ENCODE peak calls at places on chromosomes 2 and 18, in eight cellular contexts. One of them, this sample, is unnamed.

GRCh38 chr2:40041983-40042382 is 262.9 kb upstream of the THUMPD2 start:
- DNase-seq in BE2C: no peak
- DNase-seq in heart right ventricle: no peak
- DNase-seq in choroid plexus epithelial cell: peak
- DNase-seq in astrocyte of the cerebellum: peak
- DNase-seq in A549: no peak
- DNase-seq in AG04449: no peak
- DNase-seq in hepatocyte: no peak
- DNase-seq in this sample: no peak

GRCh38 chr2:215758691-215759090 is 254.7 kb downstream of the MREG start:
- DNase-seq in choroid plexus epithelial cell: peak
- DNase-seq in astrocyte of the cerebellum: no peak
- DNase-seq in AG04449: no peak
- DNase-seq in BE2C: no peak
- DNase-seq in A549: no peak
- DNase-seq in heart right ventricle: no peak
- DNase-seq in hepatocyte: no peak
- DNase-seq in this sample: no peak

GRCh38 chr2:172233947-172234715 is 131.4 kb upstream of the DLX2 start:
- DNase-seq in AG04449: no peak
- DNase-seq in heart right ventricle: no peak
- DNase-seq in hepatocyte: no peak
- DNase-seq in choroid plexus epithelial cell: no peak
- DNase-seq in A549: no peak
- DNase-seq in BE2C: no peak
- DNase-seq in astrocyte of the cerebellum: no peak
- DNase-seq in this sample: no peak

GRCh38 chr2:55862269-55862668 is 61.3 kb downstream of the EFEMP1 start:
- DNase-seq in BE2C: no peak
- DNase-seq in heart right ventricle: no peak
- DNase-seq in AG04449: peak
- DNase-seq in choroid plexus epithelial cell: peak
- DNase-seq in A549: peak
- DNase-seq in astrocyte of the cerebellum: peak
- DNase-seq in hepatocyte: peak
- DNase-seq in this sample: peak

GRCh38 chr2:190978389-190979053 is 35.5 kb downstream of the STAT1 start:
- DNase-seq in heart right ventricle: no peak
- DNase-seq in AG04449: no peak
- DNase-seq in hepatocyte: no peak
- DNase-seq in astrocyte of the cerebellum: peak
- DNase-seq in BE2C: no peak
- DNase-seq in A549: no peak
- DNase-seq in choroid plexus epithelial cell: peak
- DNase-seq in this sample: peak

GRCh38 chr2:149490296-149490695 is 97.3 kb downstream of the MMADHC start:
- DNase-seq in BE2C: no peak
- DNase-seq in A549: no peak
- DNase-seq in heart right ventricle: no peak
- DNase-seq in astrocyte of the cerebellum: no peak
- DNase-seq in choroid plexus epithelial cell: peak
- DNase-seq in hepatocyte: peak
- DNase-seq in AG04449: no peak
- DNase-seq in this sample: no peak

GRCh38 chr2:26764078-26764887 is at the start of gene SLC35F6:
- DNase-seq in AG04449: no peak
- DNase-seq in astrocyte of the cerebellum: peak
- DNase-seq in A549: peak
- DNase-seq in BE2C: peak
- DNase-seq in choroid plexus epithelial cell: peak
- DNase-seq in hepatocyte: peak
- DNase-seq in heart right ventricle: peak
- DNase-seq in this sample: peak

GRCh38 chr2:11104794-11105660 is 50.2 kb upstream of the SLC66A3 start:
- DNase-seq in A549: no peak
- DNase-seq in astrocyte of the cerebellum: no peak
- DNase-seq in choroid plexus epithelial cell: no peak
- DNase-seq in hepatocyte: no peak
- DNase-seq in AG04449: no peak
- DNase-seq in BE2C: no peak
- DNase-seq in heart right ventricle: no peak
- DNase-seq in this sample: no peak

GRCh38 chr2:9573013-9573708 is 17.5 kb upstream of the ADAM17 start:
- DNase-seq in hepatocyte: no peak
- DNase-seq in BE2C: no peak
- DNase-seq in choroid plexus epithelial cell: peak
- DNase-seq in AG04449: no peak
- DNase-seq in heart right ventricle: no peak
- DNase-seq in astrocyte of the cerebellum: no peak
- DNase-seq in A549: no peak
- DNase-seq in this sample: no peak

GRCh38 chr2:64133828-64134227 is 10.4 kb downstream of the PELI1 start:
- DNase-seq in choroid plexus epithelial cell: peak
- DNase-seq in heart right ventricle: no peak
- DNase-seq in AG04449: no peak
- DNase-seq in hepatocyte: no peak
- DNase-seq in BE2C: no peak
- DNase-seq in A549: no peak
- DNase-seq in astrocyte of the cerebellum: no peak
- DNase-seq in this sample: peak

GRCh38 chr2:65778126-65778525 is 345.7 kb upstream of the SPRED2 start:
- DNase-seq in astrocyte of the cerebellum: no peak
- DNase-seq in choroid plexus epithelial cell: no peak
- DNase-seq in hepatocyte: no peak
- DNase-seq in BE2C: no peak
- DNase-seq in AG04449: no peak
- DNase-seq in heart right ventricle: no peak
- DNase-seq in A549: no peak
- DNase-seq in this sample: peak

GRCh38 chr18:9647496-9648323 is 33.4 kb upstream of the PPP4R1 start:
- DNase-seq in AG04449: no peak
- DNase-seq in hepatocyte: no peak
- DNase-seq in astrocyte of the cerebellum: no peak
- DNase-seq in BE2C: no peak
- DNase-seq in heart right ventricle: no peak
- DNase-seq in A549: peak
- DNase-seq in choroid plexus epithelial cell: peak
- DNase-seq in this sample: peak

GRCh38 chr2:46269545-46270273 is 27.5 kb upstream of the EPAS1 start:
- DNase-seq in hepatocyte: no peak
- DNase-seq in BE2C: no peak
- DNase-seq in heart right ventricle: peak
- DNase-seq in A549: no peak
- DNase-seq in astrocyte of the cerebellum: no peak
- DNase-seq in choroid plexus epithelial cell: peak
- DNase-seq in AG04449: no peak
- DNase-seq in this sample: no peak

GRCh38 chr18:28204154-28204553 is 27.2 kb upstream of the CDH2 start:
- DNase-seq in BE2C: no peak
- DNase-seq in astrocyte of the cerebellum: peak
- DNase-seq in hepatocyte: no peak
- DNase-seq in choroid plexus epithelial cell: peak
- DNase-seq in AG04449: peak
- DNase-seq in A549: peak
- DNase-seq in heart right ventricle: no peak
- DNase-seq in this sample: peak

GRCh38 chr2:237602409-237602808 is 11.9 kb upstream of the RAB17 start:
- DNase-seq in choroid plexus epithelial cell: no peak
- DNase-seq in AG04449: no peak
- DNase-seq in A549: no peak
- DNase-seq in BE2C: no peak
- DNase-seq in heart right ventricle: no peak
- DNase-seq in astrocyte of the cerebellum: no peak
- DNase-seq in hepatocyte: no peak
- DNase-seq in this sample: no peak

GRCh38 chr2:237599465-237600110 is 9.1 kb upstream of the RAB17 start:
- DNase-seq in choroid plexus epithelial cell: no peak
- DNase-seq in hepatocyte: no peak
- DNase-seq in AG04449: no peak
- DNase-seq in BE2C: no peak
- DNase-seq in heart right ventricle: no peak
- DNase-seq in astrocyte of the cerebellum: no peak
- DNase-seq in A549: no peak
- DNase-seq in this sample: no peak

GRCh38 chr2:237598468-237599208 is 8.1 kb upstream of the RAB17 start:
- DNase-seq in heart right ventricle: no peak
- DNase-seq in A549: no peak
- DNase-seq in choroid plexus epithelial cell: no peak
- DNase-seq in astrocyte of the cerebellum: no peak
- DNase-seq in AG04449: no peak
- DNase-seq in BE2C: no peak
- DNase-seq in hepatocyte: no peak
- DNase-seq in this sample: no peak

GRCh38 chr2:237601453-237602116 is 11.1 kb upstream of the RAB17 start:
- DNase-seq in BE2C: no peak
- DNase-seq in choroid plexus epithelial cell: no peak
- DNase-seq in hepatocyte: peak
- DNase-seq in astrocyte of the cerebellum: no peak
- DNase-seq in heart right ventricle: no peak
- DNase-seq in AG04449: no peak
- DNase-seq in A549: no peak
- DNase-seq in this sample: no peak

DNA sequence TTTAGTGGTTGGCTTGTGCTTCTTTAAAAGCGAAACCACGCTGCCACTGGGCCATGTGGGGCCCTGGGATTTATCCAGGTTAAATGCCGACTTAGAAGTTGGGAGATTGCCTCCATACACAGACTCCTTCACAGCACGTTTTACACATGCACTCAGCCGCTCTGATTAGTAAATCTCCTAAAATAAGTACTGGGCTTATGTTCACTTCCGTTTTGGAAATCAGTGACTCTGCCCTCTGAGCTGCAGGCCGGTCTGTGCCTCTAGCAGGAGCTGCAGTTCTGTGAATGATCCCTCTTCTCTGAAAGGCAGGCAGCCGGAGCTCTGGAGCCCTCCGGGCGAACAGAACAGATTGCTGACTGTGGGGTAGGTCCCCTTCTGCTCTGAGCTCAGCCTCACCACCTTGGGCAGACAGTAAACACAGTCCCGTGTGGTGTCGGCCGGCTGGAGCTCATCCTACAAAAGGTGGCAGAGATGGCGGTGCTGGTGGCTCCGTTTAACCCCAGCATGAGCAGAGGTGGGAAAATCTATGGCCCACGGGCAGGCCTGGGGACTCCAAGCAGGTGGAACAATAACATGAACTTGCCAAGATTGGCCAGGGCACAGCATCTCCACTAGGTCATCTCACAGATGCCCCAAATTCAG is 9.8 kb upstream of the RAB17 start:
- DNase-seq in BE2C: peak
- DNase-seq in choroid plexus epithelial cell: peak
- DNase-seq in hepatocyte: peak
- DNase-seq in A549: no peak
- DNase-seq in astrocyte of the cerebellum: no peak
- DNase-seq in AG04449: peak
- DNase-seq in heart right ventricle: peak
- DNase-seq in this sample: no peak
- TF ChIP-seq CTCF in BE2C: no peak
- TF ChIP-seq CTCF in choroid plexus epithelial cell: peak
- TF ChIP-seq CTCF in hepatocyte: peak
- TF ChIP-seq CTCF in A549: no peak
- TF ChIP-seq CTCF in astrocyte of the cerebellum: no peak
- TF ChIP-seq CTCF in AG04449: peak
- TF ChIP-seq CTCF in heart right ventricle: peak
- TF ChIP-seq CTCF in this sample: no peak

GRCh38 chr2:151408788-151409600 is 708 bp upstream of the RIF1 start:
- DNase-seq in BE2C: no peak
- DNase-seq in AG04449: no peak
- DNase-seq in hepatocyte: no peak
- DNase-seq in astrocyte of the cerebellum: no peak
- DNase-seq in choroid plexus epithelial cell: no peak
- DNase-seq in A549: no peak
- DNase-seq in heart right ventricle: no peak
- DNase-seq in this sample: no peak
- H3K4me3 ChIP-seq in BE2C: peak
- H3K4me3 ChIP-seq in AG04449: peak
- H3K4me3 ChIP-seq in hepatocyte: no peak
- H3K4me3 ChIP-seq in astrocyte of the cerebellum: peak
- H3K4me3 ChIP-seq in choroid plexus epithelial cell: peak
- H3K4me3 ChIP-seq in A549: peak
- H3K4me3 ChIP-seq in heart right ventricle: peak
- H3K4me3 ChIP-seq in this sample: no peak

GRCh38 chr2:181891966-181892794 is 650 bp downstream of the ITPRID2 start:
- DNase-seq in heart right ventricle: peak
- DNase-seq in AG04449: no peak
- DNase-seq in hepatocyte: peak
- DNase-seq in BE2C: peak
- DNase-seq in A549: peak
- DNase-seq in astrocyte of the cerebellum: no peak
- DNase-seq in choroid plexus epithelial cell: peak
- DNase-seq in this sample: peak
- TF ChIP-seq CTCF in heart right ventricle: no peak
- TF ChIP-seq CTCF in AG04449: peak
- TF ChIP-seq CTCF in hepatocyte: peak
- TF ChIP-seq CTCF in BE2C: no peak
- TF ChIP-seq CTCF in A549: no peak
- TF ChIP-seq CTCF in astrocyte of the cerebellum: no peak
- TF ChIP-seq CTCF in choroid plexus epithelial cell: no peak
- TF ChIP-seq CTCF in this sample: peak

GRCh38 chr2:105738658-105739051 is 6.1 kb upstream of the NCK2 start:
- DNase-seq in AG04449: no peak
- DNase-seq in hepatocyte: no peak
- DNase-seq in choroid plexus epithelial cell: no peak
- DNase-seq in heart right ventricle: no peak
- DNase-seq in A549: no peak
- DNase-seq in BE2C: no peak
- DNase-seq in astrocyte of the cerebellum: no peak
- DNase-seq in this sample: no peak
- H3K4me3 ChIP-seq in AG04449: no peak
- H3K4me3 ChIP-seq in hepatocyte: no peak
- H3K4me3 ChIP-seq in choroid plexus epithelial cell: no peak
- H3K4me3 ChIP-seq in heart right ventricle: no peak
- H3K4me3 ChIP-seq in A549: no peak
- H3K4me3 ChIP-seq in BE2C: no peak
- H3K4me3 ChIP-seq in astrocyte of the cerebellum: no peak
- H3K4me3 ChIP-seq in this sample: no peak

GRCh38 chr2:31430439-31431165 is 16.1 kb upstream of the XDH start:
- DNase-seq in astrocyte of the cerebellum: no peak
- DNase-seq in BE2C: no peak
- DNase-seq in AG04449: no peak
- DNase-seq in A549: no peak
- DNase-seq in hepatocyte: no peak
- DNase-seq in heart right ventricle: no peak
- DNase-seq in choroid plexus epithelial cell: no peak
- DNase-seq in this sample: peak

GRCh38 chr2:31440764-31441163 is 26.2 kb upstream of the XDH start:
- DNase-seq in hepatocyte: no peak
- DNase-seq in A549: peak
- DNase-seq in heart right ventricle: no peak
- DNase-seq in BE2C: no peak
- DNase-seq in astrocyte of the cerebellum: peak
- DNase-seq in choroid plexus epithelial cell: no peak
- DNase-seq in AG04449: peak
- DNase-seq in this sample: peak

GRCh38 chr2:31433541-31433940 is 19.0 kb upstream of the XDH start:
- DNase-seq in choroid plexus epithelial cell: no peak
- DNase-seq in hepatocyte: no peak
- DNase-seq in AG04449: no peak
- DNase-seq in astrocyte of the cerebellum: no peak
- DNase-seq in A549: no peak
- DNase-seq in BE2C: no peak
- DNase-seq in heart right ventricle: no peak
- DNase-seq in this sample: peak

GRCh38 chr2:31429759-31430438 is 15.4 kb upstream of the XDH start:
- DNase-seq in heart right ventricle: no peak
- DNase-seq in A549: peak
- DNase-seq in BE2C: no peak
- DNase-seq in hepatocyte: no peak
- DNase-seq in astrocyte of the cerebellum: no peak
- DNase-seq in AG04449: no peak
- DNase-seq in choroid plexus epithelial cell: no peak
- DNase-seq in this sample: peak

GRCh38 chr2:31434911-31435310 is 20.4 kb upstream of the XDH start:
- DNase-seq in hepatocyte: no peak
- DNase-seq in BE2C: no peak
- DNase-seq in choroid plexus epithelial cell: peak
- DNase-seq in AG04449: no peak
- DNase-seq in astrocyte of the cerebellum: no peak
- DNase-seq in A549: peak
- DNase-seq in heart right ventricle: no peak
- DNase-seq in this sample: peak
- TF ChIP-seq CTCF in hepatocyte: peak
- TF ChIP-seq CTCF in BE2C: no peak
- TF ChIP-seq CTCF in choroid plexus epithelial cell: peak
- TF ChIP-seq CTCF in AG04449: no peak
- TF ChIP-seq CTCF in astrocyte of the cerebellum: no peak
- TF ChIP-seq CTCF in A549: peak
- TF ChIP-seq CTCF in heart right ventricle: peak
- TF ChIP-seq CTCF in this sample: peak